ENCODE peak calls at places on chromosomes 5 and 9, in ten cellular contexts. Y is mucosa of descending colon, T is neural progenitor cell, C is BE2C, D is esophagus squamous epithelium, Q is cardiac muscle cell, S is spleen, Z is A549, R is ovary, O is mammary epithelial cell. A is an unnamed sample.
A peak's percentile ranks its signal among the peaks of the same experiment; 100 is the strongest.

GRCh38 chr9:134297082-134297415 is 29.2 kb upstream of the RXRA start:
- DNase-seq in Y (peak; percentile 18), T (no peak), C (no peak), D (no peak), Q (no peak), S (peak; percentile 41), Z (no peak), R (no peak), O (no peak), A (peak; percentile 31)

GRCh38 chr5:177346820-177347219 is 4.6 kb downstream of the LMAN2 start:
- DNase-seq in Y (no peak), T (no peak), C (no peak), D (no peak), Q (no peak), S (peak; percentile 1), Z (no peak), R (no peak), O (no peak), A (no peak)

GRCh38 chr9:128192601-128193371 is 1.4 kb upstream of the CIZ1 start:
- DNase-seq in Y (peak; percentile 94), T (no peak), C (peak; percentile 92), D (no peak), Q (no peak), S (peak; percentile 91), Z (peak; percentile 88), R (peak; percentile 85), O (peak; percentile 89), A (peak; percentile 95)

GRCh38 chr5:74643160-74643562 is 2.6 kb upstream of the ENC1 start:
- DNase-seq in Y (no peak), T (no peak), C (no peak), D (no peak), Q (no peak), S (no peak), Z (no peak), R (no peak), O (peak; percentile 92), A (no peak)

GRCh38 chr9:127711831-127712274 is 3.6 kb downstream of the PTRH1 start:
- DNase-seq in Y (no peak), T (peak; percentile 43), C (no peak), D (no peak), Q (no peak), S (no peak), Z (no peak), R (no peak), O (no peak), A (no peak)

GRCh38 chr5:160525471-160526261 is 104.0 kb downstream of the PTTG1 start:
- DNase-seq in Y (no peak), T (no peak), C (no peak), D (no peak), Q (no peak), S (no peak), Z (no peak), R (no peak), O (peak; percentile 30), A (no peak)

GRCh38 chr5:68440255-68440654 is 224.7 kb downstream of the PIK3R1 start:
- DNase-seq in Y (no peak), T (no peak), C (no peak), D (no peak), Q (no peak), S (no peak), Z (no peak), R (no peak), O (no peak), A (no peak)

GRCh38 chr5:32390819-32391591 is 53.5 kb downstream of the ZFR start:
- DNase-seq in Y (no peak), T (no peak), C (no peak), D (no peak), Q (no peak), S (no peak), Z (no peak), R (no peak), O (peak; percentile 88), A (no peak)

GRCh38 chr5:112931473-112931872 is 9.4 kb upstream of the REEP5 start:
- DNase-seq in Y (no peak), T (no peak), C (no peak), D (no peak), Q (peak; percentile 19), S (no peak), Z (no peak), R (no peak), O (no peak), A (no peak)
- H3K4me1 ChIP-seq in Y (no peaks in the 10 kb centered on the region), T (no peaks in the 10 kb centered on the region), C (no peaks in the 10 kb centered on the region), D (no peaks in the 10 kb centered on the region), Q (peaks cover 9% of the 10 kb centered on the region), S (peaks cover 41% of the 10 kb centered on the region), Z (peaks cover 11% of the 10 kb centered on the region), R (no peaks in the 10 kb centered on the region), O (no peaks in the 10 kb centered on the region), A (peaks cover 11% of the 10 kb centered on the region)

GRCh38 chr9:98249774-98250173 is 5.7 kb downstream of the TBC1D2 start:
- DNase-seq in Y (no peak), T (no peak), C (no peak), D (no peak), Q (no peak), S (no peak), Z (no peak), R (no peak), O (no peak), A (no peak)
- H3K4me1 ChIP-seq in Y (peaks cover 53% of the 10 kb centered on the region), T (peaks cover under 1% of the 10 kb centered on the region), C (no peaks in the 10 kb centered on the region), D (peaks cover 61% of the 10 kb centered on the region), Q (no peaks in the 10 kb centered on the region), S (peaks cover 32% of the 10 kb centered on the region), Z (peaks cover 81% of the 10 kb centered on the region), R (peaks cover 4% of the 10 kb centered on the region), O (peaks cover 65% of the 10 kb centered on the region), A (no peaks in the 10 kb centered on the region)

DNA sequence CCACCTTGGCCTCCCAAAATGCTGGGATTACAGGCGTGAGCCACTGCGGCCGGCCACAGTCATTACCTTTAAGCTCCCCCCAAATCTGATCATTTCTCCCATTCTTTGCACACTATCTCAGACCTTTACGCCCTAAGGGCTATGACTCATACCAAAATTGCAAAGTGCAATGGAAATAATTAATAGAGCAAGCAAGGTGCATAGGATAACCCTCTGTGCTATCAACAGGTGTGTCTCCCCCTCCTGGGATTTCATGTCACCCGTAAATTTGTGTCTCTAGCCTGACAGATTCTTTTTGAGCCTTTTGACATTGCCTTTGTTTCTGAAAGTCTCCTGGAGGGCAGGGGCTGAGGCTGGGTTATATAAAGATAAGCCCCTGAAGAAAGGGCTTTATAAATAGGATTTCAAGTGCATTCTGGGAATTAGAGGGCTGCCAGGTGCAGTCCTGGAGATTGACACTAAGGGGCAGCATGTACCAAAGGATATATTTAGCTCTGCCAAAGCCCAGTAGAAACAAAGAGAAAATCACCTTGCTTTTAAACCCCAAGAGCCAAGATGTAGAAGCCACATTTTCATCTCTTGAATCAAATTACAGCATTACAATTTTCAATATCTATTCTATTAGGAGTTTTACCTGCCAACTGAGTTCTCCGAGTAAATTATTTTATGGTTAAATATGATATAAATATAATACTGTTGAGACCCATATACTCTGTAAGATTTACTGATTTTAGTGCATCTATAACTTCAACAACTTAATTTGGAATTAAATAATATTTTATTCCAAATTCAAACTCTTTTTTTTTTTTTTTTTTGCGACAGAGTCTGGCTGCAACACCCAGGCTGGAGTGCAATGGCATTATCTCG is 18.2 kb downstream of the S100Z start:
- DNase-seq in Y (peak; percentile 62), T (peak; percentile 81), C (peak; percentile 56), D (no peak), Q (peak; percentile 86), S (no peak), Z (peak; percentile 55), R (peak; percentile 38), O (peak; percentile 50), A (no peak)
- H3K4me1 ChIP-seq in Y (peaks cover 2% of the 10 kb centered on the region), T (no peaks in the 10 kb centered on the region), C (no peaks in the 10 kb centered on the region), D (no peaks in the 10 kb centered on the region), Q (peaks cover 3% of the 10 kb centered on the region), S (peaks cover 3% of the 10 kb centered on the region), Z (peaks cover 9% of the 10 kb centered on the region), R (no peaks in the 10 kb centered on the region), O (no peaks in the 10 kb centered on the region), A (no peaks in the 10 kb centered on the region)

GRCh38 chr5:53337827-53338226 is 142.6 kb upstream of the FST start:
- DNase-seq in Y (no peak), T (no peak), C (no peak), D (no peak), Q (no peak), S (no peak), Z (no peak), R (no peak), O (peak; percentile 33), A (no peak)

GRCh38 chr5:53339962-53340540 is 140.4 kb upstream of the FST start:
- DNase-seq in Y (no peak), T (no peak), C (no peak), D (no peak), Q (no peak), S (no peak), Z (no peak), R (no peak), O (peak; percentile 76), A (no peak)

GRCh38 chr5:53342261-53342660 is 138.2 kb upstream of the FST start:
- DNase-seq in Y (no peak), T (no peak), C (no peak), D (no peak), Q (no peak), S (no peak), Z (no peak), R (no peak), O (no peak), A (no peak)

GRCh38 chr5:53340956-53341750 is 139.3 kb upstream of the FST start:
- DNase-seq in Y (no peak), T (no peak), C (no peak), D (no peak), Q (no peak), S (no peak), Z (no peak), R (no peak), O (no peak), A (no peak)

GRCh38 chr5:53338971-53339370 is 141.5 kb upstream of the FST start:
- DNase-seq in Y (no peak), T (no peak), C (no peak), D (no peak), Q (no peak), S (no peak), Z (no peak), R (no peak), O (no peak), A (no peak)
- H3K4me1 ChIP-seq in Y (no peaks in the 10 kb centered on the region), T (no peaks in the 10 kb centered on the region), C (no peaks in the 10 kb centered on the region), D (no peaks in the 10 kb centered on the region), Q (no peaks in the 10 kb centered on the region), S (no peaks in the 10 kb centered on the region), Z (no peaks in the 10 kb centered on the region), R (no peaks in the 10 kb centered on the region), O (peaks cover 78% of the 10 kb centered on the region), A (no peaks in the 10 kb centered on the region)

DNA sequence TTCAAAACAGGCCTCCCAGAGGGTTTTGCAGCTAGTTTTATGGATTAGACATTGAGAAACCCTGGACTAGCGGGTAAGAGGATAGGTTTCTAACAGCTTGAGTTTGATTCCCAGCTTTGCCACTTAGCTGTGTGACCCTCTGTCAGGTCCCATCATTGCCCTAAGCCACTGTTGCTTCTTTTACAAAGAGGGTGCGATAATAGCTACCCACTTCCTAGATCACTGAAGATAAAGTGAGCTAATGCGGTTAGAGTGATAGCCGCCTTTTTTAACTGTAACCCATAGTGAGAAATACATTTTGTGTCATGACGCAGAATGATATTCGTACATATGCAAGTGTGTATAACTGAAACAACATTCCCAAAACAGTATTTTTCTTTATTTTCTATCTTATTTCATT is 40.3 kb downstream of the CSF1R start:
- DNase-seq in Y (no peak), T (no peak), C (no peak), D (no peak), Q (no peak), S (no peak), Z (no peak), R (no peak), O (no peak), A (no peak)
- H3K4me1 ChIP-seq in Y (peaks cover 12% of the 10 kb centered on the region), T (no peaks in the 10 kb centered on the region), C (no peaks in the 10 kb centered on the region), D (no peaks in the 10 kb centered on the region), Q (peaks cover 46% of the 10 kb centered on the region), S (peaks cover 19% of the 10 kb centered on the region), Z (no peaks in the 10 kb centered on the region), R (peaks cover 10% of the 10 kb centered on the region), O (peaks cover 40% of the 10 kb centered on the region), A (peaks cover 32% of the 10 kb centered on the region)

GRCh38 chr9:95497772-95498171 is 19.0 kb downstream of the PTCH1 start:
- DNase-seq in Y (no peak), T (no peak), C (no peak), D (no peak), Q (no peak), S (no peak), Z (no peak), R (no peak), O (no peak), A (no peak)
- H3K4me1 ChIP-seq in Y (peaks cover 9% of the 10 kb centered on the region), T (peaks cover 76% of the 10 kb centered on the region), C (peaks cover 9% of the 10 kb centered on the region), D (no peaks in the 10 kb centered on the region), Q (peaks cover 35% of the 10 kb centered on the region), S (peaks cover 20% of the 10 kb centered on the region), Z (peaks cover 3% of the 10 kb centered on the region), R (peaks cover 17% of the 10 kb centered on the region), O (peaks cover 16% of the 10 kb centered on the region), A (peaks cover 4% of the 10 kb centered on the region)

A was measured in psoas muscle.